ENCODE peak calls at places on chromosomes 2 and 18, in four cellular contexts. H is Peyer's patch, Z is stomach, P is heart left ventricle. K is an unnamed sample.

GRCh38 chr2:208103616-208104015 is 20.7 kb downstream of the CRYGD start:
- DNase-seq in Z (no peak), P (no peak), H (no peak), K (no peak)

GRCh38 chr2:211454684-211455083 is 898.3 kb downstream of the CPS1 start:
- DNase-seq in Z (no peak), H (no peak), P (no peak), K (no peak)

GRCh38 chr2:210591663-210592062 is 35.3 kb downstream of the CPS1 start:
- DNase-seq in H (no peak), P (no peak), Z (no peak), K (no peak)

GRCh38 chr18:12803069-12803936 is 80.7 kb downstream of the PTPN2 start:
- DNase-seq in Z (no peak), P (no peak), H (no peak), K (no peak)

GRCh38 chr2:70111752-70112591 is 24.7 kb downstream of the PCBP1 start:
- DNase-seq in H (no peak), P (no peak), Z (no peak), K (no peak)

GRCh38 chr2:216777637-216778273 is 82.1 kb downstream of the TNP1 start:
- DNase-seq in Z (no peak), P (no peak), H (no peak), K (no peak)

GRCh38 chr2:65367517-65367916 is 64.9 kb downstream of the SPRED2 start:
- DNase-seq in P (no peak), Z (peak; percentile 44), H (no peak), K (peak; percentile 40)

GRCh38 chr2:168814939-168815907 is 12.8 kb downstream of the NOSTRIN start:
- DNase-seq in P (no peak), Z (no peak), H (no peak), K (no peak)

GRCh38 chr2:74854401-74854800 is 20.5 kb downstream of the HK2 start:
- DNase-seq in H (no peak), P (no peak), Z (no peak), K (no peak)

GRCh38 chr2:73759904-73760303 is 20.0 kb downstream of the DUSP11 start:
- DNase-seq in Z (no peak), H (no peak), P (no peak), K (no peak)

DNA sequence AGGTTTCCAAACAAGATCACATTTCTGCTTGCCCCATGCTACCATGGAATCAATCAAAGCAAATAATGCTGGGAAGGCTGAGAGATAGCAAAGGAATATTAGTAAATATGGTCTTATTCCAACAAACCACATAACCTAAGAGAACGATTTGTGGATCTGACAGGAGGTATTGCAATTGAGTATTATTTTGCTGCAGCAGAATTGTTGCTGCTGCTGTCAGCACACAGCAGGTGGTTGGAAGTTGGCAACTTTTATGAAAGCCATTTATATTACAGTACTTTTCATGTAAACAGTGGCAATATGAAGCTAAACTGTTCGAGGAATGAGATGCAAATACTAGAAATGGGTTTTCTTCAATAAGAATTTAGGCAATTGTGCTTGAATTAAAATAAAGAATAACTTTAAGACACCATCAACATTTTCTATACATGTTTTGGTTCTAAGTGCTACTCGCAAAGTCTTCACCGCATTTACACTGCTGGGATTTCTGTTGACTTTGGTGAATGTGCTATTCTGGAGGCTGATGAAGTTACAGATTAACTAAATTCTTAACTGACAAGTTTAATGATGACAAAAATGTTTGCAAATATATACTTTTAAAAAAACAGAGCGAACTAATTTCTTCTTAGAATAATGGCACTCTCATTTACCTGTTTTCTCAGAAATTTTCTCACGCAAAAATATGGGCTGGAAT is 1285.7 kb downstream of the CNTNAP5 start:
- DNase-seq in P (no peak), Z (no peak), H (no peak), K (no peak)
- H3K4me3 ChIP-seq in P (no peak overlapping the region), Z (no peak overlapping the region), H (no peak overlapping the region), K (no peak overlapping the region)

DNA sequence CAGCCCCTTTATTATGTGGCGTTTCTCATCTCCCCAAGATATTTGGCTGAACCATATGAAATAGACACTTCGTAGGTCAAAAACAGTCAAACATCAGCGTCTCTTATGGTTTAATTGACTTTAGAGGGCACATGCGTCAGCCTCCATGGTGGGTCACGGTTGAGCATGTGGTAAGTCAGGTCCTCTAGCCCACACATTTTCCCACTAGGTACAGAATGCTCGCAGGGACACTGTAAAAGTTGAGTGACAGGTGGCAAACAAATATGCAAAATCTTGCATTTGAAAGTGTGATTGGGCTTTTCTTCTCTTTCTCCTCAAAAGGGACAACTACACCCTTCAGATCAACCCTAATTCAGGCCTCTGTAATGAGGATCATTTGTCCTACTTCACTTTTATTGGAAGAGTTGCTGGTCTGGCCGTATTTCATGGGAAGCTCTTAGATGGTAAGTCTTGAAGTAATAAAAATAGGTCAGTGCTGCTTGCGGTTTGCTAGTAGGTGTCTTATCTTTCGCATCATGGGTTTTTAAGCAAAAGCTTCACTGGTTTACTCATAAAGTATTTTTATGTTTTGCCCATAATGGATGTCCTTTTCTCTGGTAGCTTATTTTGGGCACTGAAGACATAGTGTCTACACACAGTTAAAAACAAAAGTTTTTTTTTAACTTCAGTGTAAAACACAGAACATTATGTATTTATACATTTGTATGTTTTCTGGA is 261.3 kb downstream of the ALPK2 start:
- DNase-seq in H (no peak), Z (no peak), P (no peak), K (no peak)
- TF ChIP-seq POLR2A in H (no peak), Z (no peak), P (no peak), K (no peak)

GRCh38 chr2:241240320-241241004 is 52.0 kb downstream of the ANO7 start:
- DNase-seq in Z (no peak), P (no peak), H (no peak), K (no peak)
- H3K4me3 ChIP-seq in Z (no peak overlapping the region), P (no peak overlapping the region), H (no peak overlapping the region), K (no peak overlapping the region)

GRCh38 chr2:218904176-218904575 is 23.5 kb downstream of the WNT10A start:
- DNase-seq in Z (no peak), P (no peak), H (no peak), K (no peak)

DNA sequence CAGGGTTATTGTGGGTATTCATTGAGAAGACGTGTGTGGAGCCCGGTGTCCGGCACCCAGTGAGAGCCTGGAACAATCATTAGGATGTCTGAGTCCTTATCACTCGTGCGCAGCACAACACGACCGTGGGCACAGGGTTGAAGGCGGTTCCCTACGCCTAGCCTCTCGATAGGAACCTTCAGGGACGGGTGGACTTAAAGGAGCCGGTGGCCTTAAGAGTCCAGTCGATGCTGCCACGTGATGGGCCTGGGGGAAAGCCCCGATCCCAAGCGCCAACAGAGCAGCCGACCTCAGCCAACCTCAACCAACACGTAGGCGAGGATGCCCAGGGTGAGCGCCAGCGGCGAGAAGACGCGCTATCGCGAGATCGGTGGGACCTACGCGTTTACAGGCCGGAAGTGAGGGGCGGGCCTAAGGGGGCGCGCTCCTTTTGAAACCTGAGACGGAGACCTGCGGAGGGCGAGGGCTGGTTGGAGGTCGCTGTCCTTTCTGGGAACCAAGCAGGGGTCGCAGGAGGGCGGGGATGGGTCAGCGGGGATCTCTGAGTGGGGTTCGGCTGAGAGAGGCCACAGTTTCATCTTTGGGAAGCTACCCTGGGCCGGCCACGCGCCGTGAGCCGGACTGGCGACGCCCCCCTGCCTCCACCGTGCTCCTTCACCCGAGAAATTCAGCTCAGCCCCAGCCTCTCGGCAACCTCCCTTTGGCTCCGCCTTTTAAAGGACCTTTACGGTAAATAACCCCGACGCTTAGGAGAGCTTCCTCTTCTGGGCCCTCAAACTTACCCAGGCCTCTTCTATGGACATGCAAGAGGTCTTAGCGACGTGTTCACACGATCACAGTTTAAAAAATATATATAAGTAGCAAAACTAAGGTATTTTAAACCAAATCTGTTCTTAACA is 28.3 kb downstream of the WNT10A start:
- DNase-seq in H (peak; percentile 91), P (peak; percentile 89), Z (peak; percentile 91), K (peak; percentile 96)
- TF ChIP-seq POLR2A in H (no peak), P (no peak), Z (no peak), K (no peak)

K was measured in upper lobe of left lung.